ENCODE peak calls at places on chromosome 6, in eight cellular contexts. X is astrocyte of the spinal cord; U is activated CD8-positive, alpha-beta memory T cell treated with anti-CD3 and anti-CD28 coated beads for 24 hours; C is HTR-8/SVneo; B is epithelial cell of esophagus; R is stimulated activated naive CD4-positive, alpha-beta T cell; A is putamen; I is SK-N-DZ. Q is an unnamed sample.

GRCh38 chr6:168865-169455 is 123.3 kb upstream of the DUSP22 start:
- DNase-seq in X (peak), U (no peak), C (peak), B (peak), R (no peak), A (peak), I (peak), Q (no peak)

GRCh38 chr6:119231394-119231793 is 118.2 kb downstream of the MAN1A1 start:
- DNase-seq in X (no peak), U (no peak), C (no peak), B (no peak), R (no peak), A (no peak), I (no peak), Q (no peak)

GRCh38 chr6:12749531-12750379 is 33.2 kb downstream of the PHACTR1 start:
- DNase-seq in X (no peak), U (no peak), C (no peak), B (no peak), R (no peak), A (no peak), I (peak), Q (no peak)

GRCh38 chr6:45970326-45970725 is 45.3 kb downstream of the CLIC5 start:
- DNase-seq in X (no peak), U (no peak), C (no peak), B (no peak), R (no peak), A (no peak), I (no peak), Q (no peak)

GRCh38 chr6:111985202-111985731 is 68.6 kb upstream of the CCN6 start:
- DNase-seq in X (peak), U (peak), C (peak), B (peak), R (no peak), A (no peak), I (no peak), Q (peak)

GRCh38 chr6:166449036-166449435 is 66.3 kb upstream of the MPC1 start:
- DNase-seq in X (no peak), U (no peak), C (no peak), B (no peak), R (no peak), A (no peak), I (no peak), Q (no peak)

GRCh38 chr6:42877695-42878094 is 1.7 kb upstream of the RPL7L1 start:
- DNase-seq in X (no peak), U (no peak), C (no peak), B (no peak), R (no peak), A (no peak), I (no peak), Q (no peak)

GRCh38 chr6:169894377-169894960 is 143.0 kb downstream of the ERMARD start:
- DNase-seq in X (no peak), U (peak), C (no peak), B (no peak), R (no peak), A (no peak), I (no peak), Q (no peak)

Q was measured in T-cell.